ENCODE peak calls at places on chromosomes 16 and 17, in eight cellular contexts. H, B, U, S, I, V, Y and R are unnamed samples.

GRCh38 chr17:66620528-66620927 is 214.4 kb upstream of the CACNG5 start:
- DNase-seq in H (no peak), B (no peak), U (no peak), S (no peak), I (no peak), V (no peak), Y (no peak), R (no peak)

GRCh38 chr16:62105244-62105643 is 69.0 kb upstream of the CDH8 start:
- DNase-seq in H (no peak), B (no peak), U (no peak), S (no peak), I (no peak), V (no peak), Y (no peak), R (no peak)

GRCh38 chr17:20935740-20936139 is 107.1 kb downstream of the USP22 start:
- DNase-seq in H (no peak), B (no peak), U (no peak), S (no peak), I (no peak), V (no peak), Y (peak), R (no peak)

GRCh38 chr17:44122825-44123355 is 551 bp downstream of the HDAC5 start:
- DNase-seq in H (no peak), B (peak), U (no peak), S (no peak), I (no peak), V (no peak), Y (no peak), R (no peak)

GRCh38 chr16:20676867-20677266 is 20.6 kb downstream of the ACSM1 start:
- DNase-seq in H (no peak), B (peak), U (peak), S (no peak), I (no peak), V (no peak), Y (no peak), R (no peak)

GRCh38 chr17:51653902-51654301 is 393.6 kb downstream of the UTP18 start:
- DNase-seq in H (no peak), B (no peak), U (no peak), S (no peak), I (no peak), V (no peak), Y (no peak), R (no peak)

GRCh38 chr16:48862087-48862532 is 252.1 kb upstream of the N4BP1 start:
- DNase-seq in H (no peak), B (peak), U (no peak), S (peak), I (no peak), V (no peak), Y (peak), R (no peak)

GRCh38 chr17:50265690-50266306 is 8.5 kb upstream of the TMEM92 start:
- DNase-seq in H (peak), B (no peak), U (no peak), S (no peak), I (no peak), V (no peak), Y (no peak), R (no peak)

GRCh38 chr16:1374418-1375297 is 22.9 kb downstream of the GNPTG start:
- DNase-seq in H (no peak), B (no peak), U (no peak), S (no peak), I (no peak), V (no peak), Y (no peak), R (no peak)

GRCh38 chr17:56929362-56929969 is 15.6 kb upstream of the TRIM25 start:
- DNase-seq in H (no peak), B (peak), U (no peak), S (no peak), I (no peak), V (no peak), Y (no peak), R (no peak)

GRCh38 chr17:50055055-50055425 is 870 bp upstream of the ITGA3 start:
- DNase-seq in H (no peak), B (no peak), U (peak), S (no peak), I (no peak), V (peak), Y (no peak), R (no peak)

GRCh38 chr17:37546242-37546641 is 56.6 kb downstream of the DUSP14 start:
- DNase-seq in H (no peak), B (no peak), U (no peak), S (no peak), I (no peak), V (no peak), Y (no peak), R (no peak)

GRCh38 chr16:5036228-5037156 is 2.8 kb upstream of the NAGPA start:
- DNase-seq in H (no peak), B (peak), U (no peak), S (no peak), I (no peak), V (no peak), Y (no peak), R (no peak)

GRCh38 chr16:84270071-84270470 is 24.6 kb upstream of the WFDC1 start:
- DNase-seq in H (no peak), B (no peak), U (no peak), S (no peak), I (no peak), V (no peak), Y (no peak), R (no peak)

GRCh38 chr16:72997141-72997542 is 50.8 kb downstream of the ZFHX3 start:
- DNase-seq in H (no peak), B (no peak), U (no peak), S (no peak), I (no peak), V (no peak), Y (no peak), R (no peak)

GRCh38 chr16:1810106-1810505 is 16.5 kb downstream of the HAGH start:
- DNase-seq in H (no peak), B (no peak), U (no peak), S (no peak), I (no peak), V (no peak), Y (no peak), R (no peak)

GRCh38 chr16:49112754-49113153 is 168.9 kb downstream of the CBLN1 start:
- DNase-seq in H (no peak), B (no peak), U (no peak), S (no peak), I (peak), V (no peak), Y (no peak), R (no peak)

GRCh38 chr16:87033541-87034300 is 283.5 kb downstream of the C16orf95 start:
- DNase-seq in H (no peak), B (no peak), U (no peak), S (no peak), I (peak), V (no peak), Y (no peak), R (no peak)

GRCh38 chr16:183005-183404 is 2.7 kb downstream of the HBQ1 start:
- DNase-seq in H (no peak), B (no peak), U (no peak), S (no peak), I (no peak), V (no peak), Y (no peak), R (no peak)

GRCh38 chr17:60506312-60506711 is 19.7 kb downstream of the APPBP2 start:
- DNase-seq in H (no peak), B (no peak), U (no peak), S (no peak), I (no peak), V (no peak), Y (no peak), R (no peak)

GRCh38 chr16:53973021-53973420 is 269.1 kb downstream of the FTO start:
- DNase-seq in H (no peak), B (no peak), U (no peak), S (no peak), I (peak), V (no peak), Y (no peak), R (no peak)